ENCODE peak calls at places on chromosomes 13 and 19, in five cellular contexts. One of them, this sample, is unnamed.

GRCh38 chr19:15249912-15250634 is 17.8 kb upstream of the EPHX3 start:
- DNase-seq in BJ: peak
- DNase-seq in IMR-90: peak
- DNase-seq in skeletal muscle cell: peak
- DNase-seq in astrocyte of the spinal cord: peak
- DNase-seq in this sample: peak

GRCh38 chr13:110319774-110320509 is 12.9 kb downstream of the COL4A2 start:
- DNase-seq in BJ: peak
- DNase-seq in IMR-90: peak
- DNase-seq in skeletal muscle cell: no peak
- DNase-seq in astrocyte of the spinal cord: peak
- DNase-seq in this sample: no peak

GRCh38 chr13:38602261-38602660 is 84.6 kb upstream of the FREM2 start:
- DNase-seq in BJ: no peak
- DNase-seq in IMR-90: no peak
- DNase-seq in skeletal muscle cell: no peak
- DNase-seq in astrocyte of the spinal cord: no peak
- DNase-seq in this sample: no peak

GRCh38 chr13:88097541-88097940 is 426.4 kb downstream of the SLITRK5 start:
- DNase-seq in BJ: no peak
- DNase-seq in IMR-90: no peak
- DNase-seq in skeletal muscle cell: no peak
- DNase-seq in astrocyte of the spinal cord: no peak
- DNase-seq in this sample: no peak

GRCh38 chr19:33685541-33685940 is 63.8 kb downstream of the CHST8 start:
- DNase-seq in BJ: no peak
- DNase-seq in IMR-90: no peak
- DNase-seq in skeletal muscle cell: no peak
- DNase-seq in astrocyte of the spinal cord: no peak
- DNase-seq in this sample: no peak

GRCh38 chr13:111906816-111907215 is 160.1 kb upstream of the SOX1 start:
- DNase-seq in BJ: no peak
- DNase-seq in IMR-90: no peak
- DNase-seq in skeletal muscle cell: no peak
- DNase-seq in astrocyte of the spinal cord: no peak
- DNase-seq in this sample: no peak

GRCh38 chr19:7869453-7869909 is 4.7 kb downstream of the PRR36 start:
- DNase-seq in BJ: no peak
- DNase-seq in IMR-90: peak
- DNase-seq in skeletal muscle cell: no peak
- DNase-seq in astrocyte of the spinal cord: no peak
- DNase-seq in this sample: no peak

GRCh38 chr19:42281175-42282035 is 12.4 kb downstream of the CIC start:
- DNase-seq in BJ: no peak
- DNase-seq in IMR-90: peak
- DNase-seq in skeletal muscle cell: no peak
- DNase-seq in astrocyte of the spinal cord: peak
- DNase-seq in this sample: no peak

GRCh38 chr19:44644391-44645016 is 794 bp downstream of the PVR start:
- DNase-seq in BJ: no peak
- DNase-seq in IMR-90: peak
- DNase-seq in skeletal muscle cell: no peak
- DNase-seq in astrocyte of the spinal cord: peak
- DNase-seq in this sample: no peak

GRCh38 chr19:5966941-5967340 is 11.0 kb downstream of the RANBP3 start:
- DNase-seq in BJ: no peak
- DNase-seq in IMR-90: no peak
- DNase-seq in skeletal muscle cell: no peak
- DNase-seq in astrocyte of the spinal cord: no peak
- DNase-seq in this sample: no peak

GRCh38 chr19:17794731-17795494 is at the start of gene B3GNT3:
- DNase-seq in BJ: no peak
- DNase-seq in IMR-90: no peak
- DNase-seq in skeletal muscle cell: no peak
- DNase-seq in astrocyte of the spinal cord: no peak
- DNase-seq in this sample: no peak

GRCh38 chr19:42270346-42271044 is 1.4 kb downstream of the CIC start:
- DNase-seq in BJ: no peak
- DNase-seq in IMR-90: no peak
- DNase-seq in skeletal muscle cell: no peak
- DNase-seq in astrocyte of the spinal cord: peak
- DNase-seq in this sample: peak

GRCh38 chr19:15534957-15535864 is 26.9 kb downstream of the CYP4F22 start:
- DNase-seq in BJ: no peak
- DNase-seq in IMR-90: no peak
- DNase-seq in skeletal muscle cell: no peak
- DNase-seq in astrocyte of the spinal cord: no peak
- DNase-seq in this sample: no peak

GRCh38 chr13:41917641-41918040 is 43.3 kb downstream of the VWA8 start:
- DNase-seq in BJ: peak
- DNase-seq in IMR-90: peak
- DNase-seq in skeletal muscle cell: peak
- DNase-seq in astrocyte of the spinal cord: peak
- DNase-seq in this sample: peak

GRCh38 chr19:49182848-49183375 is 25.3 kb downstream of the TRPM4 start:
- DNase-seq in BJ: no peak
- DNase-seq in IMR-90: no peak
- DNase-seq in skeletal muscle cell: no peak
- DNase-seq in astrocyte of the spinal cord: no peak
- DNase-seq in this sample: no peak

GRCh38 chr19:33063356-33064116 is 1.2 kb downstream of the RHPN2 start:
- DNase-seq in BJ: no peak
- DNase-seq in IMR-90: peak
- DNase-seq in skeletal muscle cell: no peak
- DNase-seq in astrocyte of the spinal cord: peak
- DNase-seq in this sample: no peak

GRCh38 chr13:45331123-45331619 is 9.8 kb downstream of the TPT1 start:
- DNase-seq in BJ: no peak
- DNase-seq in IMR-90: no peak
- DNase-seq in skeletal muscle cell: no peak
- DNase-seq in astrocyte of the spinal cord: no peak
- DNase-seq in this sample: no peak

GRCh38 chr13:90564096-90564495 is 783.4 kb upstream of the MIR17HG start:
- DNase-seq in BJ: no peak
- DNase-seq in IMR-90: no peak
- DNase-seq in skeletal muscle cell: no peak
- DNase-seq in astrocyte of the spinal cord: no peak
- DNase-seq in this sample: no peak
- H3K4me3 ChIP-seq in BJ: no peak
- H3K4me3 ChIP-seq in IMR-90: no peak
- H3K4me3 ChIP-seq in skeletal muscle cell: no peak
- H3K4me3 ChIP-seq in astrocyte of the spinal cord: no peak
- H3K4me3 ChIP-seq in this sample: no peak

GRCh38 chr19:47471381-47471732 is 336 bp downstream of the SLC8A2 start:
- DNase-seq in BJ: no peak
- DNase-seq in IMR-90: no peak
- DNase-seq in skeletal muscle cell: no peak
- DNase-seq in astrocyte of the spinal cord: no peak
- DNase-seq in this sample: no peak

GRCh38 chr19:47473336-47473735 is 1.6 kb upstream of the SLC8A2 start:
- DNase-seq in BJ: no peak
- DNase-seq in IMR-90: no peak
- DNase-seq in skeletal muscle cell: no peak
- DNase-seq in astrocyte of the spinal cord: no peak
- DNase-seq in this sample: no peak

GRCh38 chr19:47470447-47471195 is 1.1 kb downstream of the SLC8A2 start:
- DNase-seq in BJ: no peak
- DNase-seq in IMR-90: no peak
- DNase-seq in skeletal muscle cell: no peak
- DNase-seq in astrocyte of the spinal cord: no peak
- DNase-seq in this sample: no peak

GRCh38 chr19:47469719-47470118 is 2.0 kb downstream of the SLC8A2 start:
- DNase-seq in BJ: no peak
- DNase-seq in IMR-90: no peak
- DNase-seq in skeletal muscle cell: no peak
- DNase-seq in astrocyte of the spinal cord: no peak
- DNase-seq in this sample: no peak

GRCh38 chr19:47471733-47472457 is at the start of gene SLC8A2:
- DNase-seq in BJ: no peak
- DNase-seq in IMR-90: peak
- DNase-seq in skeletal muscle cell: peak
- DNase-seq in astrocyte of the spinal cord: peak
- DNase-seq in this sample: peak
- H3K4me3 ChIP-seq in BJ: no peak
- H3K4me3 ChIP-seq in IMR-90: no peak
- H3K4me3 ChIP-seq in skeletal muscle cell: peak
- H3K4me3 ChIP-seq in astrocyte of the spinal cord: no peak
- H3K4me3 ChIP-seq in this sample: no peak

DNA sequence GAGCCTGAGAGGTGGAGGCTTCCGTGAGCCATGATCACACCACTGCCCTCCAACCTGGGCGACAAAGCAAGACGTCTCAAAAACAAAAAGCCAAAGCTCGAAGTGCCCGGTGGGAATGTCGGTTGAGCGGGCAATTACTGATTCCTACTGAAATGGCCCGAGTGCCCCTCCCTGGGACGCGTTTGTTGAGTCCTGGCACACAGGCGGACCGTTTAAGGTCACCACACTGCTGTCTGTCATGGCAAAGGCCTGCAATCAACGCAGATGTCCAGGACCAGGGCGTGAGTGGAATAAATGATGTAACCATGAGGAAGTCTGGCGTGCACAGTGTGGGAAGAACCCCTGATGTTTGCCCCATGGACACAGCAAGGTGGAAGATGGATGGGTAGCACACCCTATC is 19.2 kb upstream of the C2CD4C start:
- DNase-seq in BJ: no peak
- DNase-seq in IMR-90: no peak
- DNase-seq in skeletal muscle cell: no peak
- DNase-seq in astrocyte of the spinal cord: no peak
- DNase-seq in this sample: no peak
- H3K4me3 ChIP-seq in BJ: no peak
- H3K4me3 ChIP-seq in IMR-90: no peak
- H3K4me3 ChIP-seq in skeletal muscle cell: no peak
- H3K4me3 ChIP-seq in astrocyte of the spinal cord: no peak
- H3K4me3 ChIP-seq in this sample: no peak

GRCh38 chr13:21079206-21079605 is 17.8 kb upstream of the LATS2 start:
- DNase-seq in BJ: no peak
- DNase-seq in IMR-90: no peak
- DNase-seq in skeletal muscle cell: no peak
- DNase-seq in astrocyte of the spinal cord: peak
- DNase-seq in this sample: no peak

GRCh38 chr13:21077360-21078353 is 16.3 kb upstream of the LATS2 start:
- DNase-seq in BJ: no peak
- DNase-seq in IMR-90: no peak
- DNase-seq in skeletal muscle cell: no peak
- DNase-seq in astrocyte of the spinal cord: no peak
- DNase-seq in this sample: no peak

GRCh38 chr13:21078501-21078900 is 17.1 kb upstream of the LATS2 start:
- DNase-seq in BJ: peak
- DNase-seq in IMR-90: peak
- DNase-seq in skeletal muscle cell: no peak
- DNase-seq in astrocyte of the spinal cord: no peak
- DNase-seq in this sample: no peak

GRCh38 chr13:21081926-21082325 is 20.5 kb upstream of the LATS2 start:
- DNase-seq in BJ: no peak
- DNase-seq in IMR-90: no peak
- DNase-seq in skeletal muscle cell: no peak
- DNase-seq in astrocyte of the spinal cord: no peak
- DNase-seq in this sample: no peak

GRCh38 chr13:21079761-21080730 is 18.7 kb upstream of the LATS2 start:
- DNase-seq in BJ: peak
- DNase-seq in IMR-90: peak
- DNase-seq in skeletal muscle cell: peak
- DNase-seq in astrocyte of the spinal cord: peak
- DNase-seq in this sample: peak
- H3K4me3 ChIP-seq in BJ: peak
- H3K4me3 ChIP-seq in IMR-90: peak
- H3K4me3 ChIP-seq in skeletal muscle cell: peak
- H3K4me3 ChIP-seq in astrocyte of the spinal cord: peak
- H3K4me3 ChIP-seq in this sample: peak

GRCh38 chr13:113926951-113927660 is 46.8 kb downstream of the C13orf46 start:
- DNase-seq in BJ: no peak
- DNase-seq in IMR-90: no peak
- DNase-seq in skeletal muscle cell: no peak
- DNase-seq in astrocyte of the spinal cord: no peak
- DNase-seq in this sample: no peak

GRCh38 chr13:113929628-113930615 is 44.0 kb downstream of the C13orf46 start:
- DNase-seq in BJ: no peak
- DNase-seq in IMR-90: no peak
- DNase-seq in skeletal muscle cell: no peak
- DNase-seq in astrocyte of the spinal cord: no peak
- DNase-seq in this sample: no peak

GRCh38 chr13:113930711-113931637 is 42.9 kb downstream of the C13orf46 start:
- DNase-seq in BJ: no peak
- DNase-seq in IMR-90: no peak
- DNase-seq in skeletal muscle cell: no peak
- DNase-seq in astrocyte of the spinal cord: no peak
- DNase-seq in this sample: no peak

GRCh38 chr13:113927661-113928581 is 46.0 kb downstream of the C13orf46 start:
- DNase-seq in BJ: peak
- DNase-seq in IMR-90: peak
- DNase-seq in skeletal muscle cell: peak
- DNase-seq in astrocyte of the spinal cord: peak
- DNase-seq in this sample: peak

DNA sequence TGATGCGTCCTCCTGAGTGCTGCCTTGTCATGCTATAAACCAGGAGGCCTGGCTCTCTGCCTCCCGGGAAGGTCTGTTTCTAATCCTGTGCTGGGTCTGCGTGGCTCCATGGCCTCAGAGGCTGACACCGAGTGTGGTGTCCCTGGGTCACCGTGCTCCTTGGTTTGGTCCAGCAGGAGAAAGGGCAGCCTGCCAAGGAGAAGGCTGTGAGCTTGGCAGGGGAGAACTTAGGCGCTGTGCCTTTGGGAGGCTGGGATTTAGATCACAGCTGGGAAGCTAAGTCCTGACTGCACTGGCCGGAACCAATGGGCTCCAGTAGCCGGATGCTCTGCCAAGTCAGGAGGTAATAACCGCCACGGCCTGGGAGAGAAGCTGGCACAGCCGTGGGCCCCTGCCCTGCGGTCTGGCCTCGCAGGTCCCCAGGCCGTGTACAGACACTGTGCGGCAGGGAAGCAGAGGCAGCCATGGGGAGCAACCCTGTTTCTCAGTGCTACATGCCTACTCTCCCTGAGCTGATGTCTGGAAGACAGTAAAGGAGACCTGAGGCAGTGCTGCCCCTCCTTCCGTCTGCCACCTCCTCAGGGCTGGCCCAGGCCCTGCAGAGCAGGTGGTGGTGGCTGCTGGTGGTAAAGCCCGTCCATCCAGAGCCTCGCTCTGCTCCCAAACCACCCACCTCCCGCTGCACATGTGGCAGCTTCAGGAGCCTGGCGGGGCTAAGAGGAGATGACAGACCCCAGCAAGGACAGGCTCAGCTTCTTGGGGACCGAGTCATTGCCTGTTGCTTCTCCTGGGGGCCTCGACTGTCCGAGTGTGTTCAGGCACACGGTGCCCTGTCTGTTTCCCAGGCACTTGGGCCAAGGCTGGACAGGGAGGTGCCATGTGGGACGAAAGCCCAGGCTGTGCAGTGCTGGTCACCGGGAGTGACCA is 44.9 kb downstream of the C13orf46 start:
- DNase-seq in BJ: peak
- DNase-seq in IMR-90: peak
- DNase-seq in skeletal muscle cell: peak
- DNase-seq in astrocyte of the spinal cord: peak
- DNase-seq in this sample: peak
- H3K4me3 ChIP-seq in BJ: no peak
- H3K4me3 ChIP-seq in IMR-90: no peak
- H3K4me3 ChIP-seq in skeletal muscle cell: no peak
- H3K4me3 ChIP-seq in astrocyte of the spinal cord: no peak
- H3K4me3 ChIP-seq in this sample: no peak

This sample was measured in AG09309.